ENCODE peak calls at places on chromosomes 1 and 21, in eight cellular contexts. S, H, I, D, J, V, Q and Z are unnamed samples.

GRCh38 chr1:75615664-75616435 is 4.9 kb upstream of the SLC44A5 start:
- DNase-seq in S (no peak), H (peak; percentile 58), I (peak; percentile 23), D (peak; percentile 27), J (peak; percentile 31), V (peak; percentile 36), Q (no peak), Z (peak; percentile 58)

GRCh38 chr1:116472431-116472961 is 98.3 kb downstream of the CD58 start:
- DNase-seq in S (no peak), H (no peak), I (no peak), D (no peak), J (no peak), V (no peak), Q (no peak), Z (no peak)

GRCh38 chr1:37922767-37923550 is 23.9 kb downstream of the INPP5B start:
- DNase-seq in S (no peak), H (no peak), I (no peak), D (no peak), J (no peak), V (no peak), Q (no peak), Z (peak; percentile 51)

GRCh38 chr21:33058468-33059318 is 11.2 kb upstream of the OLIG1 start:
- DNase-seq in S (peak; percentile 53), H (no peak), I (no peak), D (no peak), J (no peak), V (no peak), Q (no peak), Z (no peak)

GRCh38 chr21:21109736-21110135 is 111.5 kb downstream of the NCAM2 start:
- DNase-seq in S (no peak), H (no peak), I (no peak), D (no peak), J (no peak), V (no peak), Q (no peak), Z (no peak)

GRCh38 chr21:35697321-35697808 is 363.0 kb downstream of the SETD4 start:
- DNase-seq in S (no peak), H (peak; percentile 87), I (peak; percentile 46), D (peak; percentile 23), J (peak; percentile 32), V (no peak), Q (peak; percentile 29), Z (no peak)

GRCh38 chr1:57340361-57341192 is 83.3 kb downstream of the DAB1 start:
- DNase-seq in S (no peak), H (no peak), I (no peak), D (no peak), J (no peak), V (no peak), Q (no peak), Z (no peak)

GRCh38 chr1:159054427-159054826 is 22.1 kb downstream of the AIM2 start:
- DNase-seq in S (no peak), H (no peak), I (no peak), D (no peak), J (no peak), V (no peak), Q (no peak), Z (no peak)

GRCh38 chr1:222068937-222069336 is 327.0 kb upstream of the DUSP10 start:
- DNase-seq in S (no peak), H (no peak), I (peak; percentile 53), D (peak; percentile 37), J (no peak), V (no peak), Q (no peak), Z (no peak)

GRCh38 chr1:7429290-7429689 is 341.8 kb upstream of the VAMP3 start:
- DNase-seq in S (no peak), H (no peak), I (no peak), D (no peak), J (no peak), V (no peak), Q (no peak), Z (no peak)

GRCh38 chr1:61313906-61314422 is 231.6 kb downstream of the NFIA start:
- DNase-seq in S (no peak), H (no peak), I (no peak), D (no peak), J (no peak), V (no peak), Q (no peak), Z (no peak)

GRCh38 chr1:190904091-190904695 is 426.5 kb upstream of the BRINP3 start:
- DNase-seq in S (no peak), H (no peak), I (peak; percentile 47), D (no peak), J (no peak), V (no peak), Q (no peak), Z (no peak)

GRCh38 chr1:199766219-199766792 is 261.2 kb upstream of the NR5A2 start:
- DNase-seq in S (no peak), H (no peak), I (no peak), D (no peak), J (no peak), V (no peak), Q (no peak), Z (no peak)
- TF ChIP-seq CTCF in S (no peak), H (no peak), I (no peak), D (no peak), J (no peak), V (no peak), Q (no peak), Z (no peak)

GRCh38 chr1:26695417-26696190 is at the start of gene ARID1A:
- DNase-seq in S (peak; percentile 92), H (peak; percentile 97), I (peak; percentile 98), D (peak; percentile 90), J (peak; percentile 89), V (peak; percentile 99), Q (peak; percentile 72), Z (peak; percentile 89)
- TF ChIP-seq CTCF in S (peak; percentile 44), H (peak; percentile 77), I (no peak), D (no peak), J (no peak), V (no peak), Q (no peak), Z (no peak)

GRCh38 chr1:81950037-81950436 is 149.3 kb downstream of the ADGRL2 start:
- DNase-seq in S (no peak), H (no peak), I (no peak), D (no peak), J (no peak), V (no peak), Q (no peak), Z (no peak)

GRCh38 chr1:81950845-81951244 is 150.1 kb downstream of the ADGRL2 start:
- DNase-seq in S (no peak), H (no peak), I (peak; percentile 7), D (no peak), J (no peak), V (no peak), Q (no peak), Z (no peak)

GRCh38 chr1:81949421-81949820 is 148.7 kb downstream of the ADGRL2 start:
- DNase-seq in S (peak; percentile 56), H (no peak), I (no peak), D (no peak), J (no peak), V (no peak), Q (no peak), Z (no peak)

DNA sequence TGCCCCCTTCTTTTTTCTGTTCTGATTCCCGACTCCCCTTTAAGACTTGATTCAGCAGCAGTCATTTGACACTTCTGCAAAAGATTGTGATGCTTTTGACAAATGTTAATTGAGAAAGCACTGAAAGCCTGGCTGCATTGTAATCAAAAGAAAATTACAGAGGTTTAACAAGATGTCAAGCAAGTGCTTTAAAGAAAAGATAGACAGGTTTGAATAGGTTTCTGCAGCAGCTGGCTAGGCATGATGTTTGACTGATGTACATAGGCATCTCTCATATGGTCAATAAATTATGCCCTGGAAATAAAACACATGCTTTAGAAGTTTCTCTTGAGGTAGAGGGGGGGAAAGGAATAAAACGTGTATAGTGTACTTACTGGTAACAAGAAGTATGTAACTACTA is 147.8 kb downstream of the ADGRL2 start:
- DNase-seq in S (no peak), H (no peak), I (no peak), D (no peak), J (no peak), V (no peak), Q (no peak), Z (no peak)
- TF ChIP-seq CTCF in S (no peak), H (no peak), I (no peak), D (no peak), J (no peak), V (no peak), Q (no peak), Z (no peak)

GRCh38 chr1:42957229-42957879 is 1.3 kb downstream of the SLC2A1 start:
- DNase-seq in S (peak; percentile 43), H (no peak), I (no peak), D (no peak), J (no peak), V (no peak), Q (no peak), Z (no peak)
- TF ChIP-seq CTCF in S (no peak), H (no peak), I (no peak), D (no peak), J (no peak), V (no peak), Q (no peak), Z (no peak)

DNA sequence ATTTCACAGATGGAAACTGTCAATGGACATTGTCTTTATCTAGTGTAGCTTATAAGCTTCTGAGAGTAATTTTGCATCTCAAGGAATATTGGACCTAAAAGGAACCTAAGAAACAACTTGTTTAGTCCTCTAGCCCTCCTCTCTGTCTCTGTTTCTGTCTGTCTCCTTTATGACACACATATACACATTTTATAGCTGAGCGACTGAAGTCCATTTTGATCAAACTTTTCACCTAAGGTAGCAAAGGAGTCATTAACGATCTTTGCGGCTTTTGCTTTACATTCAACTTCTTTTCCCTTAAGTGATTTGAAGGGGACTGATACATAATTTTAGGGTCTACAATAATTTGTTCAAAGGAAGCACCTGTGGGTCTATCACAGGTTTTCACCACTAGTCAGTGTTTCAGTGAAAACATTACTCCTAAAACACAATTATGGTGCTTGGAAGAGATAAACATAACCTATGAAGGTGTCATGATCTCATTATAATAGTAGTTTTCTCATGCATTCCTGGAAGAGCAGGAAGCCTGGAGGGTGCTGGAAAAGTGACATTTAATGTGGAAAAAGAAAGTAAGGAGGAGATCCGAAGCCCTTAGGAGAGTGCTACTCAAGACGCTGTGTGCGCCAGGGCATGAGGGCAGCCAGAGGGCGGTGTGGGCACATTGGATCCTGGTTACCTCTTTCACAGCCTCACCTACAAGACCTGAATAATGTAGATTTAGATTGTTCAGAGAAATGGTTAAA is 248.6 kb downstream of the DNM3 start:
- DNase-seq in S (peak; percentile 25), H (peak; percentile 61), I (peak; percentile 73), D (peak; percentile 83), J (no peak), V (peak; percentile 55), Q (no peak), Z (peak; percentile 30)
- TF ChIP-seq CTCF in S (peak; percentile 45), H (no peak), I (peak; percentile 80), D (peak; percentile 86), J (no peak), V (peak; percentile 26), Q (peak; percentile 13), Z (peak; percentile 68)